ENCODE peak calls at places on chromosomes 12 and 14, in seven cellular contexts. B is K562, W is SK-N-SH, C is H1, V is HepG2, N is GM12878, I is HCT116. G is an unnamed sample.

GRCh38 chr14:93953739-93954515 is 22.4 kb downstream of the ASB2 start:
- DNase-seq in W (no peak), I (no peak), C (no peak), B (no peak), N (no peak), V (no peak), G (no peak)

GRCh38 chr14:77467801-77468200 is 9.9 kb downstream of the AHSA1 start:
- DNase-seq in W (no peak), C (no peak), N (no peak), I (no peak), V (no peak), B (no peak), G (no peak)

GRCh38 chr12:1523046-1523445 is 71.3 kb downstream of the FBXL14 start:
- DNase-seq in B (no peak), V (no peak), W (no peak), I (no peak), C (peak), N (no peak), G (no peak)

GRCh38 chr12:42145197-42145549 is 499 bp upstream of the GXYLT1 start:
- DNase-seq in C (no peak), V (no peak), B (no peak), I (no peak), N (no peak), W (no peak), G (no peak)

GRCh38 chr12:65432606-65433005 is 154.1 kb downstream of the MSRB3 start:
- DNase-seq in N (no peak), I (no peak), C (no peak), V (no peak), B (no peak), W (no peak), G (no peak)

GRCh38 chr12:62866451-62867082 is 68.4 kb downstream of the PPM1H start:
- DNase-seq in C (no peak), I (no peak), W (no peak), V (peak), N (no peak), B (no peak), G (peak)

GRCh38 chr12:110687770-110688169 is 1.1 kb downstream of the HVCN1 start:
- DNase-seq in C (no peak), V (no peak), N (no peak), W (no peak), I (no peak), B (peak), G (no peak)

GRCh38 chr12:109288571-109288970 is 20.5 kb downstream of the FOXN4 start:
- DNase-seq in B (no peak), V (no peak), N (no peak), W (no peak), C (no peak), I (peak), G (no peak)

GRCh38 chr12:121781751-121782615 is 11.5 kb downstream of the RHOF start:
- DNase-seq in W (no peak), N (no peak), I (no peak), C (no peak), B (peak), V (peak), G (no peak)

GRCh38 chr12:21559855-21560569 is 33.9 kb downstream of the SPX start:
- DNase-seq in I (no peak), C (no peak), V (no peak), B (no peak), N (no peak), W (no peak), G (no peak)

GRCh38 chr14:88039197-88039596 is 34.3 kb downstream of the GPR65 start:
- DNase-seq in B (no peak), C (no peak), W (no peak), N (no peak), V (no peak), I (no peak), G (no peak)

GRCh38 chr12:78799679-78800078 is 64.9 kb upstream of the SYT1 start:
- DNase-seq in I (no peak), W (no peak), N (no peak), B (no peak), C (no peak), V (no peak), G (no peak)

GRCh38 chr12:78804262-78804661 is 60.3 kb upstream of the SYT1 start:
- DNase-seq in I (no peak), V (no peak), W (no peak), N (no peak), C (no peak), B (no peak), G (no peak)

GRCh38 chr12:78797201-78797931 is 67.2 kb upstream of the SYT1 start:
- DNase-seq in C (no peak), W (no peak), N (no peak), B (no peak), V (no peak), I (no peak), G (no peak)

DNA sequence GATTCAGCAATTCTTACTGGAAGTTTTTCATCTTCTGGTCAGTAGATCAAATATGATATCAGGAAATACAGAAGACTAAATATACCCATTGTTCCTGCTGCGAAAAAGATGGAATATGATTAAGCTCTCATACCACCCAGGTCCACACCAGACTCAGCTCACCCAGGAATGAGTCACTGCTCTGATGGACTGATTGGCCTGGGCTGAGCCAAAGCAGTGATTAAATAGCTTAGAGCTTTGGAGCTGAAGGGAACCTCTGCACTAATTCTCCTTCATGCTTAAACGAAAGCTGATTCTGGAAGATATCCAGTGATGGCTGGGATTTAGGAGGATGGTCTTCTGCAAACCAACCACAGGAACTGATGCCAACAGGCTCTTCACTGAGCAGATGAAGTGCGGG is 62.0 kb upstream of the SYT1 start:
- DNase-seq in C (no peak), W (peak), N (no peak), I (no peak), B (no peak), V (no peak), G (no peak)
- TF ChIP-seq JUND in C (no peak), W (peak), N (no peak), I (no peak), B (no peak), V (no peak), G (no peak)

GRCh38 chr12:78571953-78572352 is 292.6 kb upstream of the SYT1 start:
- DNase-seq in V (no peak), N (no peak), C (peak), W (no peak), I (no peak), B (no peak), G (no peak)
- TF ChIP-seq JUND in V (no peak), N (no peak), C (no peak), W (no peak), I (no peak), B (no peak), G (no peak)

DNA sequence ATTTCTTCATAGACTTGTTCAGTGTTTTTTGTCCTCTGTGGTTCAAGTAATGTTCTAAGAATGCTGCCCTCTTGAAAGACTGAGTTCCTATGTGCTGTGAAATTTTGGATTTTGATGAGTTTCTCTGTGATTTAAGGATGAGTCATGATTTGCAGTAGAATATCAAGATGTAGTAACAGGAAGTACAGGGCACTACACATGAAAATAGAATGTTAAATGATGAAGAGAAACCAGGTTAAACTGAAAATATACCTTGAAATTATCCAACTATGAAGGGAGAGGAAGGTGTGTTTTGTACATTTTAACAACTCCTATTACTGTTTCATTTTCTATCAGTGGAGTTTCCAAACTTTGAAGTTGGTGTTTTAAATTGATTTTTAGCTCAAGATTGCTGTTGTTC is 4.8 kb downstream of the ELK3 start:
- DNase-seq in W (no peak), V (no peak), B (no peak), C (no peak), I (peak), N (no peak), G (no peak)
- TF ChIP-seq JUND in W (peak), V (no peak), B (peak), C (no peak), I (peak), N (no peak), G (no peak)

GRCh38 chr12:49971141-49971540 is 1.6 kb upstream of the AQP6 start:
- DNase-seq in V (no peak), B (no peak), N (no peak), I (no peak), C (no peak), W (no peak), G (no peak)

GRCh38 chr12:49970658-49971057 is 2.1 kb upstream of the AQP6 start:
- DNase-seq in V (no peak), C (no peak), N (no peak), B (no peak), I (no peak), W (no peak), G (no peak)

GRCh38 chr12:49973361-49973830 is 649 bp downstream of the AQP6 start:
- DNase-seq in B (no peak), C (no peak), V (no peak), I (no peak), N (no peak), W (no peak), G (no peak)

GRCh38 chr12:49972641-49973360 is at the start of gene AQP6:
- DNase-seq in W (peak), B (no peak), I (no peak), V (no peak), N (no peak), C (no peak), G (no peak)

GRCh38 chr12:49972122-49972521 is 625 bp upstream of the AQP6 start:
- DNase-seq in I (no peak), B (no peak), C (no peak), W (peak), N (no peak), V (no peak), G (no peak)
- TF ChIP-seq JUND in I (no peak), B (no peak), C (no peak), W (no peak), N (no peak), V (no peak), G (no peak)

DNA sequence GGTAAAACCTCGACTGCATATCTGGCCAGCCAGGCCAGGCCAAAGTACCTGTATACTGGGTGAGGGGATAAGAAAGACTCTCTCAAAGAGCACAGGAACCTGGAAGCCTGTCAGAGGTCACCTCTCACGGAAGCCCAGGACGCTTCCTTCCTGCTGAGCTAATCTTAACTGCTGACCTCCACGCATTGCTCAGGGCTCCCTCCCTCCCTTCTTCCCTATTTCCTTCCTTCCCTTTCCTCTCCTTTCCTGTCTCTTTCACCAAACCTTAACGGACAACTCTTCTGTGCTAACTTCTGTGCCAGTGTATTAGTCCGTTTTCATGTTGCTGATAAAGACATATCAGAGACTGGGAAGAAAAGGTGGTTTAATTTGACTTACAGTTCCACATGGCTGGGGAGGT is 14.8 kb upstream of the RNASE10 start:
- DNase-seq in V (no peak), B (no peak), W (no peak), N (no peak), C (no peak), I (no peak), G (no peak)
- TF ChIP-seq JUND in V (no peak), B (no peak), W (no peak), N (no peak), C (no peak), I (no peak), G (no peak)

GRCh38 chr12:4506870-4507269 is 31.8 kb upstream of the RAD51AP1 start:
- DNase-seq in C (no peak), N (peak), W (no peak), B (no peak), V (no peak), I (no peak), G (no peak)

GRCh38 chr12:4506430-4506829 is 32.3 kb upstream of the RAD51AP1 start:
- DNase-seq in B (no peak), N (no peak), V (peak), I (no peak), C (no peak), W (no peak), G (no peak)

GRCh38 chr12:4505381-4505986 is 33.2 kb upstream of the RAD51AP1 start:
- DNase-seq in I (no peak), W (no peak), B (no peak), N (no peak), V (no peak), C (no peak), G (no peak)
- TF ChIP-seq JUND in I (no peak), W (no peak), B (no peak), N (no peak), V (no peak), C (no peak), G (no peak)

DNA sequence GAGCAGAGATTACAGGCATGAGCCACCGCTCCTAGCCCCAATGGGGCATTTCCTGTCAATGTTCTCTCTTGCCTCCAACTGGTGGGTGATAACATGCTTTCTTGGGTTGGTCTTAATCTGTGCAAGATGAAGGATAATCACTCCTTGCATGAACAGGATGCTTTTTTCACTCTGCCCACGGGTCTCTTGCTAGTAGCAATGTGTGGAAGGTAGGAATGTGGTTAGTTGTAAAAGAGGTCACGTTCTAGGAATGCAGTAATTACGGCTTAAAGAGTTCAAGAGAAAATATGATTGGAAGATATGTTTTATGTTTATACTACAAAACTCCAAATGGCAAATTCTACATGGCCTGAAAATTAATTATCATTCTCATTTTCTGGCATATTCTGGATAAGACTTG is 10.5 kb downstream of the RNASE10 start:
- DNase-seq in C (no peak), V (no peak), W (no peak), I (no peak), B (no peak), N (no peak), G (no peak)
- TF ChIP-seq JUND in C (no peak), V (no peak), W (no peak), I (no peak), B (no peak), N (no peak), G (no peak)

DNA sequence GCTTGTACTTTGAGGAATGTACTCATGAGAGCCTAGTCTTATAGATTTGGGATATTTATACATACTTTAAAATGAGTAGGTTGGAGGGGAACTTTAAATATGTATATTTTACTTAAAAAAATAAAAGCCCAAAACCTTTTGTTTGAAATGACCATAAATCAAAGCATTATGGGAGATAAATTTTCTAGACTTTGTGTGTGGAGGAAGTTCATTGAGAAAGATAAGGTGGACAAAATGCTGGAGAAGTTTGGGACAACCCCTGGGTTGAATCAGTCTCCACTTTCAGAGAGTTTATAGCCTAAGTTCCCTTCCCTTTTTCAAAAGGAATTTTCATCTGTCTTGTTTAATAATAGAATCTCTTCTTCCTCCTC is 54.1 kb downstream of the CHST11 start:
- DNase-seq in V (no peak), B (no peak), W (no peak), I (no peak), N (no peak), C (no peak), G (no peak)
- TF ChIP-seq JUND in V (no peak), B (no peak), W (no peak), I (no peak), N (no peak), C (no peak), G (no peak)

DNA sequence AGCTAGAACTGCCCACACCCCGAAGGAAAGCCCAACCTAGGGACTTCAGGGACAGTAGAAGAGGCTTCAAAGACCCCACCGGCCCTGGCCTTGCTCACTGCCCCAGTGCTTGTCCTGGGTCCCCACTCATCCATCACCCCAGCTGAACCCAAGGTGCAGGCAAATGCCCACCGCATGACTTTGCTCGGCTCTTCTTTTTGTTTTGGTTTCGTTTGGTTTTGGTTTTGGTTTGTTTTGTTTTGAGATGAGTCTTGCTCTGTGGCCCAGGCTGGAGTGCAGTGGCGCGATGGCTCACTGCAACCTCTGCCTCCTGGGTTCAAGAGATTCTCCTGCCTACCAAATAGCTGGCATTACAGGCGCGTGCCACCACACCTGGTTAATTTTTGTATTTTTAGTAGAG is 9.0 kb downstream of the CCDC85C start:
- DNase-seq in I (no peak), N (peak), C (no peak), V (no peak), B (no peak), W (no peak), G (no peak)
- TF ChIP-seq JUND in I (no peak), N (peak), C (no peak), V (no peak), B (no peak), W (no peak), G (no peak)